ENCODE peak calls at places on chromosomes 7 and 10, in seven cellular contexts. One of them, this sample, is unnamed.

GRCh38 chr7:118109607-118110006 is 74.4 kb upstream of the LSM8 start:
- DNase-seq in NAMALWA: no peak
- DNase-seq in AG09319: no peak
- DNase-seq in SW480: no peak
- DNase-seq in activated T-helper 2 cell treated with anti-CD3 and anti-CD28 coated beads, Interferon-gamma antibody, Interleukin-2, Interleukin-4, amounts not matched to agents 10 μg/mL and 5 μg/mL and 100 μg/mL, durations not matched to agents 14 hours and 24 hours and 36 hours: no peak
- DNase-seq in activated CD4-positive, CD25-positive, alpha-beta regulatory T cell: no peak
- DNase-seq in endodermal cell: no peak
- DNase-seq in this sample: no peak

GRCh38 chr10:58969578-58969977 is 206.9 kb upstream of the PHYHIPL start:
- DNase-seq in activated T-helper 2 cell treated with anti-CD3 and anti-CD28 coated beads, Interferon-gamma antibody, Interleukin-2, Interleukin-4, amounts not matched to agents 10 μg/mL and 5 μg/mL and 100 μg/mL, durations not matched to agents 14 hours and 24 hours and 36 hours: no peak
- DNase-seq in NAMALWA: no peak
- DNase-seq in SW480: no peak
- DNase-seq in endodermal cell: no peak
- DNase-seq in AG09319: no peak
- DNase-seq in activated CD4-positive, CD25-positive, alpha-beta regulatory T cell: no peak
- DNase-seq in this sample: no peak

GRCh38 chr10:71266147-71266917 is 52.7 kb upstream of the SLC29A3 start:
- DNase-seq in AG09319: peak; percentile 63
- DNase-seq in activated CD4-positive, CD25-positive, alpha-beta regulatory T cell: no peak
- DNase-seq in activated T-helper 2 cell treated with anti-CD3 and anti-CD28 coated beads, Interferon-gamma antibody, Interleukin-2, Interleukin-4, amounts not matched to agents 10 μg/mL and 5 μg/mL and 100 μg/mL, durations not matched to agents 14 hours and 24 hours and 36 hours: no peak
- DNase-seq in endodermal cell: no peak
- DNase-seq in SW480: peak; percentile 86
- DNase-seq in NAMALWA: peak; percentile 23
- DNase-seq in this sample: no peak

GRCh38 chr10:5476918-5477525 is 22.3 kb downstream of the CALML5 start:
- DNase-seq in SW480: no peak
- DNase-seq in activated T-helper 2 cell treated with anti-CD3 and anti-CD28 coated beads, Interferon-gamma antibody, Interleukin-2, Interleukin-4, amounts not matched to agents 10 μg/mL and 5 μg/mL and 100 μg/mL, durations not matched to agents 14 hours and 24 hours and 36 hours: no peak
- DNase-seq in AG09319: no peak
- DNase-seq in activated CD4-positive, CD25-positive, alpha-beta regulatory T cell: no peak
- DNase-seq in endodermal cell: peak; percentile 62
- DNase-seq in NAMALWA: no peak
- DNase-seq in this sample: no peak

GRCh38 chr7:149753370-149754233 is 19.8 kb downstream of the ZNF467 start:
- DNase-seq in activated T-helper 2 cell treated with anti-CD3 and anti-CD28 coated beads, Interferon-gamma antibody, Interleukin-2, Interleukin-4, amounts not matched to agents 10 μg/mL and 5 μg/mL and 100 μg/mL, durations not matched to agents 14 hours and 24 hours and 36 hours: no peak
- DNase-seq in activated CD4-positive, CD25-positive, alpha-beta regulatory T cell: no peak
- DNase-seq in NAMALWA: no peak
- DNase-seq in AG09319: no peak
- DNase-seq in SW480: peak; percentile 49
- DNase-seq in endodermal cell: peak; percentile 91
- DNase-seq in this sample: no peak

GRCh38 chr10:23391817-23392216 is 47.1 kb upstream of the OTUD1 start:
- DNase-seq in NAMALWA: no peak
- DNase-seq in activated T-helper 2 cell treated with anti-CD3 and anti-CD28 coated beads, Interferon-gamma antibody, Interleukin-2, Interleukin-4, amounts not matched to agents 10 μg/mL and 5 μg/mL and 100 μg/mL, durations not matched to agents 14 hours and 24 hours and 36 hours: no peak
- DNase-seq in AG09319: no peak
- DNase-seq in SW480: no peak
- DNase-seq in endodermal cell: no peak
- DNase-seq in activated CD4-positive, CD25-positive, alpha-beta regulatory T cell: no peak
- DNase-seq in this sample: no peak

GRCh38 chr10:102785818-102786217 is 42.1 kb downstream of the WBP1L start:
- DNase-seq in SW480: no peak
- DNase-seq in AG09319: no peak
- DNase-seq in NAMALWA: no peak
- DNase-seq in activated CD4-positive, CD25-positive, alpha-beta regulatory T cell: no peak
- DNase-seq in endodermal cell: no peak
- DNase-seq in activated T-helper 2 cell treated with anti-CD3 and anti-CD28 coated beads, Interferon-gamma antibody, Interleukin-2, Interleukin-4, amounts not matched to agents 10 μg/mL and 5 μg/mL and 100 μg/mL, durations not matched to agents 14 hours and 24 hours and 36 hours: no peak
- DNase-seq in this sample: no peak

GRCh38 chr7:9711259-9711658 is 1262.4 kb upstream of the PHF14 start:
- DNase-seq in activated T-helper 2 cell treated with anti-CD3 and anti-CD28 coated beads, Interferon-gamma antibody, Interleukin-2, Interleukin-4, amounts not matched to agents 10 μg/mL and 5 μg/mL and 100 μg/mL, durations not matched to agents 14 hours and 24 hours and 36 hours: no peak
- DNase-seq in activated CD4-positive, CD25-positive, alpha-beta regulatory T cell: no peak
- DNase-seq in NAMALWA: no peak
- DNase-seq in AG09319: no peak
- DNase-seq in endodermal cell: no peak
- DNase-seq in SW480: no peak
- DNase-seq in this sample: no peak

GRCh38 chr10:45091968-45092367 is 91.2 kb downstream of the ZNF22 start:
- DNase-seq in AG09319: no peak
- DNase-seq in activated CD4-positive, CD25-positive, alpha-beta regulatory T cell: no peak
- DNase-seq in activated T-helper 2 cell treated with anti-CD3 and anti-CD28 coated beads, Interferon-gamma antibody, Interleukin-2, Interleukin-4, amounts not matched to agents 10 μg/mL and 5 μg/mL and 100 μg/mL, durations not matched to agents 14 hours and 24 hours and 36 hours: no peak
- DNase-seq in SW480: no peak
- DNase-seq in NAMALWA: no peak
- DNase-seq in endodermal cell: no peak
- DNase-seq in this sample: no peak

GRCh38 chr10:131221632-131222277 is 89.8 kb downstream of the TCERG1L start:
- DNase-seq in NAMALWA: no peak
- DNase-seq in endodermal cell: no peak
- DNase-seq in AG09319: no peak
- DNase-seq in activated T-helper 2 cell treated with anti-CD3 and anti-CD28 coated beads, Interferon-gamma antibody, Interleukin-2, Interleukin-4, amounts not matched to agents 10 μg/mL and 5 μg/mL and 100 μg/mL, durations not matched to agents 14 hours and 24 hours and 36 hours: no peak
- DNase-seq in SW480: no peak
- DNase-seq in activated CD4-positive, CD25-positive, alpha-beta regulatory T cell: no peak
- DNase-seq in this sample: no peak

GRCh38 chr7:29063872-29064271 is 82.5 kb downstream of the CPVL start:
- DNase-seq in AG09319: no peak
- DNase-seq in activated CD4-positive, CD25-positive, alpha-beta regulatory T cell: no peak
- DNase-seq in activated T-helper 2 cell treated with anti-CD3 and anti-CD28 coated beads, Interferon-gamma antibody, Interleukin-2, Interleukin-4, amounts not matched to agents 10 μg/mL and 5 μg/mL and 100 μg/mL, durations not matched to agents 14 hours and 24 hours and 36 hours: no peak
- DNase-seq in SW480: no peak
- DNase-seq in endodermal cell: no peak
- DNase-seq in NAMALWA: no peak
- DNase-seq in this sample: no peak

GRCh38 chr10:47243791-47244190 is 56.2 kb upstream of the GDF10 start:
- DNase-seq in NAMALWA: no peak
- DNase-seq in AG09319: no peak
- DNase-seq in SW480: no peak
- DNase-seq in endodermal cell: peak; percentile 32
- DNase-seq in activated T-helper 2 cell treated with anti-CD3 and anti-CD28 coated beads, Interferon-gamma antibody, Interleukin-2, Interleukin-4, amounts not matched to agents 10 μg/mL and 5 μg/mL and 100 μg/mL, durations not matched to agents 14 hours and 24 hours and 36 hours: no peak
- DNase-seq in activated CD4-positive, CD25-positive, alpha-beta regulatory T cell: no peak
- DNase-seq in this sample: no peak

GRCh38 chr10:49360271-49361177 is 35.4 kb downstream of the DRGX start:
- DNase-seq in activated CD4-positive, CD25-positive, alpha-beta regulatory T cell: no peak
- DNase-seq in activated T-helper 2 cell treated with anti-CD3 and anti-CD28 coated beads, Interferon-gamma antibody, Interleukin-2, Interleukin-4, amounts not matched to agents 10 μg/mL and 5 μg/mL and 100 μg/mL, durations not matched to agents 14 hours and 24 hours and 36 hours: no peak
- DNase-seq in NAMALWA: no peak
- DNase-seq in AG09319: no peak
- DNase-seq in endodermal cell: peak; percentile 67
- DNase-seq in SW480: no peak
- DNase-seq in this sample: no peak

GRCh38 chr10:102643346-102644065 is 773 bp upstream of the TRIM8 start:
- DNase-seq in SW480: peak; percentile 75
- DNase-seq in activated T-helper 2 cell treated with anti-CD3 and anti-CD28 coated beads, Interferon-gamma antibody, Interleukin-2, Interleukin-4, amounts not matched to agents 10 μg/mL and 5 μg/mL and 100 μg/mL, durations not matched to agents 14 hours and 24 hours and 36 hours: no peak
- DNase-seq in NAMALWA: peak; percentile 58
- DNase-seq in endodermal cell: peak; percentile 86
- DNase-seq in AG09319: peak; percentile 44
- DNase-seq in activated CD4-positive, CD25-positive, alpha-beta regulatory T cell: no peak
- DNase-seq in this sample: peak; percentile 69

GRCh38 chr10:73262105-73262730 is 9.8 kb upstream of the MRPS16 start:
- DNase-seq in endodermal cell: no peak
- DNase-seq in activated CD4-positive, CD25-positive, alpha-beta regulatory T cell: no peak
- DNase-seq in activated T-helper 2 cell treated with anti-CD3 and anti-CD28 coated beads, Interferon-gamma antibody, Interleukin-2, Interleukin-4, amounts not matched to agents 10 μg/mL and 5 μg/mL and 100 μg/mL, durations not matched to agents 14 hours and 24 hours and 36 hours: no peak
- DNase-seq in AG09319: peak; percentile 74
- DNase-seq in NAMALWA: no peak
- DNase-seq in SW480: peak; percentile 96
- DNase-seq in this sample: no peak

GRCh38 chr10:58666024-58666423 is 153.4 kb downstream of the BICC1 start:
- DNase-seq in activated CD4-positive, CD25-positive, alpha-beta regulatory T cell: no peak
- DNase-seq in endodermal cell: no peak
- DNase-seq in SW480: no peak
- DNase-seq in activated T-helper 2 cell treated with anti-CD3 and anti-CD28 coated beads, Interferon-gamma antibody, Interleukin-2, Interleukin-4, amounts not matched to agents 10 μg/mL and 5 μg/mL and 100 μg/mL, durations not matched to agents 14 hours and 24 hours and 36 hours: no peak
- DNase-seq in NAMALWA: no peak
- DNase-seq in AG09319: no peak
- DNase-seq in this sample: peak; percentile 50

GRCh38 chr7:28020302-28020940 is 160.2 kb downstream of the JAZF1 start:
- DNase-seq in AG09319: peak; percentile 54
- DNase-seq in activated T-helper 2 cell treated with anti-CD3 and anti-CD28 coated beads, Interferon-gamma antibody, Interleukin-2, Interleukin-4, amounts not matched to agents 10 μg/mL and 5 μg/mL and 100 μg/mL, durations not matched to agents 14 hours and 24 hours and 36 hours: no peak
- DNase-seq in endodermal cell: peak; percentile 87
- DNase-seq in activated CD4-positive, CD25-positive, alpha-beta regulatory T cell: no peak
- DNase-seq in NAMALWA: peak; percentile 89
- DNase-seq in SW480: peak; percentile 87
- DNase-seq in this sample: peak; percentile 77

GRCh38 chr10:29057712-29058426 is 231.0 kb upstream of the LYZL1 start:
- DNase-seq in endodermal cell: no peak
- DNase-seq in SW480: no peak
- DNase-seq in AG09319: no peak
- DNase-seq in activated T-helper 2 cell treated with anti-CD3 and anti-CD28 coated beads, Interferon-gamma antibody, Interleukin-2, Interleukin-4, amounts not matched to agents 10 μg/mL and 5 μg/mL and 100 μg/mL, durations not matched to agents 14 hours and 24 hours and 36 hours: no peak
- DNase-seq in NAMALWA: no peak
- DNase-seq in activated CD4-positive, CD25-positive, alpha-beta regulatory T cell: no peak
- DNase-seq in this sample: no peak

GRCh38 chr7:12866237-12866636 is 178.8 kb downstream of the ARL4A start:
- DNase-seq in activated CD4-positive, CD25-positive, alpha-beta regulatory T cell: no peak
- DNase-seq in activated T-helper 2 cell treated with anti-CD3 and anti-CD28 coated beads, Interferon-gamma antibody, Interleukin-2, Interleukin-4, amounts not matched to agents 10 μg/mL and 5 μg/mL and 100 μg/mL, durations not matched to agents 14 hours and 24 hours and 36 hours: no peak
- DNase-seq in AG09319: no peak
- DNase-seq in endodermal cell: no peak
- DNase-seq in NAMALWA: no peak
- DNase-seq in SW480: no peak
- DNase-seq in this sample: no peak

GRCh38 chr10:97648557-97649404 is 8.3 kb downstream of the PI4K2A start:
- DNase-seq in activated CD4-positive, CD25-positive, alpha-beta regulatory T cell: peak; percentile 3
- DNase-seq in SW480: peak; percentile 51
- DNase-seq in NAMALWA: peak; percentile 24
- DNase-seq in endodermal cell: peak; percentile 58
- DNase-seq in activated T-helper 2 cell treated with anti-CD3 and anti-CD28 coated beads, Interferon-gamma antibody, Interleukin-2, Interleukin-4, amounts not matched to agents 10 μg/mL and 5 μg/mL and 100 μg/mL, durations not matched to agents 14 hours and 24 hours and 36 hours: no peak
- DNase-seq in AG09319: peak; percentile 70
- DNase-seq in this sample: peak; percentile 62

GRCh38 chr7:121605297-121605640 is 209.2 kb upstream of the FAM3C start:
- DNase-seq in SW480: peak; percentile 39
- DNase-seq in activated CD4-positive, CD25-positive, alpha-beta regulatory T cell: no peak
- DNase-seq in endodermal cell: no peak
- DNase-seq in AG09319: no peak
- DNase-seq in activated T-helper 2 cell treated with anti-CD3 and anti-CD28 coated beads, Interferon-gamma antibody, Interleukin-2, Interleukin-4, amounts not matched to agents 10 μg/mL and 5 μg/mL and 100 μg/mL, durations not matched to agents 14 hours and 24 hours and 36 hours: no peak
- DNase-seq in NAMALWA: peak; percentile 32
- DNase-seq in this sample: no peak

GRCh38 chr7:151173386-151174245 is 6.1 kb upstream of the GBX1 start:
- DNase-seq in activated T-helper 2 cell treated with anti-CD3 and anti-CD28 coated beads, Interferon-gamma antibody, Interleukin-2, Interleukin-4, amounts not matched to agents 10 μg/mL and 5 μg/mL and 100 μg/mL, durations not matched to agents 14 hours and 24 hours and 36 hours: no peak
- DNase-seq in activated CD4-positive, CD25-positive, alpha-beta regulatory T cell: no peak
- DNase-seq in endodermal cell: no peak
- DNase-seq in SW480: no peak
- DNase-seq in AG09319: no peak
- DNase-seq in NAMALWA: no peak
- DNase-seq in this sample: no peak

GRCh38 chr7:33762903-33763295 is 142.4 kb upstream of the BMPER start:
- DNase-seq in NAMALWA: no peak
- DNase-seq in activated T-helper 2 cell treated with anti-CD3 and anti-CD28 coated beads, Interferon-gamma antibody, Interleukin-2, Interleukin-4, amounts not matched to agents 10 μg/mL and 5 μg/mL and 100 μg/mL, durations not matched to agents 14 hours and 24 hours and 36 hours: no peak
- DNase-seq in AG09319: peak; percentile 38
- DNase-seq in activated CD4-positive, CD25-positive, alpha-beta regulatory T cell: no peak
- DNase-seq in SW480: no peak
- DNase-seq in endodermal cell: no peak
- DNase-seq in this sample: no peak

This sample was measured in GM12865.